ENCODE peak calls at places on chromosomes 1 and 21, in four cellular contexts. D is K562, V is WTC11, X is HepG2. Y is an unnamed sample.

GRCh38 chr21:33403786-33404571 is 766 bp downstream of the IFNGR2 start:
- DNase-seq in D (peak), V (peak), X (peak), Y (no peak)

GRCh38 chr1:16175610-16176553 is 20.0 kb upstream of the EPHA2 start:
- DNase-seq in D (peak), V (no peak), X (no peak), Y (no peak)

GRCh38 chr1:47431534-47431933 is 6.3 kb upstream of the FOXD2 start:
- DNase-seq in D (no peak), V (peak), X (no peak), Y (no peak)

GRCh38 chr1:15618685-15619525 is 1.6 kb downstream of the DDI2 start:
- DNase-seq in D (no peak), V (no peak), X (peak), Y (no peak)

GRCh38 chr1:211923065-211923464 is 92.5 kb upstream of the LPGAT1 start:
- DNase-seq in D (no peak), V (no peak), X (no peak), Y (no peak)

GRCh38 chr21:43290529-43291346 is 121.9 kb downstream of the CRYAA start:
- DNase-seq in D (no peak), V (peak), X (no peak), Y (no peak)

GRCh38 chr1:20035114-20035513 is 34.9 kb upstream of the PLA2G5 start:
- DNase-seq in D (no peak), V (no peak), X (no peak), Y (no peak)

GRCh38 chr21:41576010-41576615 is 68.2 kb upstream of the TMPRSS2 start:
- DNase-seq in D (no peak), V (no peak), X (no peak), Y (no peak)

GRCh38 chr1:2414297-2414958 is 2.1 kb upstream of the PEX10 start:
- DNase-seq in D (peak), V (peak), X (peak), Y (peak)

GRCh38 chr1:12480748-12481362 is 137.2 kb downstream of the DHRS3 start:
- DNase-seq in D (no peak), V (no peak), X (no peak), Y (no peak)

GRCh38 chr1:162672678-162673259 is 40.5 kb downstream of the DDR2 start:
- DNase-seq in D (no peak), V (no peak), X (no peak), Y (no peak)

GRCh38 chr1:98119793-98120192 is 199.0 kb upstream of the DPYD start:
- DNase-seq in D (no peak), V (peak), X (no peak), Y (no peak)

GRCh38 chr1:244283772-244284171 is 167.9 kb downstream of the ADSS2 start:
- DNase-seq in D (no peak), V (no peak), X (no peak), Y (no peak)

GRCh38 chr1:244276646-244277045 is 175.1 kb downstream of the ADSS2 start:
- DNase-seq in D (no peak), V (no peak), X (no peak), Y (no peak)

GRCh38 chr1:244284641-244285156 is 167.0 kb downstream of the ADSS2 start:
- DNase-seq in D (no peak), V (no peak), X (no peak), Y (no peak)

GRCh38 chr1:244280859-244281258 is 170.8 kb downstream of the ADSS2 start:
- DNase-seq in D (no peak), V (no peak), X (no peak), Y (no peak)

DNA sequence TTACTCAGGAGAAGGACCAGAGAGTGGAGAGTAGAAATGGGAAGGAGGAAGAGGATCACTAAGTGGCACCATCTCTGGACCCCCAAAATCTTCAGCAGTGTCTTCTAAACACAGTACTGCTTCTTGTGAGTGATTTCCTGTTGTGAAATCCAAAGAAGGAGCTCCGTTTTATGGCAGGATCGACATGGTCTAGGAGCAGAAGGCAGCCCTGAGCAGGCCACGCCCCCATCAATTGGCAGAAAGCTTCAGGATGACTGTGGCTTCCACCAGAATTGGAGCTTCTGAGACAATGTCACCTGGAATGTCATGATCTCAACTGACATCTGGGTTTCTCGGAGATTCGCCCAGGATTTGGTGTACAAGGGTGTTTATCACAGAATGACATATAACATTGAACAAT is 171.5 kb downstream of the ADSS2 start:
- DNase-seq in D (no peak), V (no peak), X (no peak), Y (no peak)
- TF ChIP-seq ETV6 in D (no peak), V (no peak), X (no peak), Y (no peak)

GRCh38 chr1:32693455-32694174 is 9.0 kb downstream of the SYNC start:
- DNase-seq in D (no peak), V (no peak), X (no peak), Y (no peak)

GRCh38 chr1:32696041-32696440 is 6.5 kb downstream of the SYNC start:
- DNase-seq in D (no peak), V (no peak), X (no peak), Y (no peak)

DNA sequence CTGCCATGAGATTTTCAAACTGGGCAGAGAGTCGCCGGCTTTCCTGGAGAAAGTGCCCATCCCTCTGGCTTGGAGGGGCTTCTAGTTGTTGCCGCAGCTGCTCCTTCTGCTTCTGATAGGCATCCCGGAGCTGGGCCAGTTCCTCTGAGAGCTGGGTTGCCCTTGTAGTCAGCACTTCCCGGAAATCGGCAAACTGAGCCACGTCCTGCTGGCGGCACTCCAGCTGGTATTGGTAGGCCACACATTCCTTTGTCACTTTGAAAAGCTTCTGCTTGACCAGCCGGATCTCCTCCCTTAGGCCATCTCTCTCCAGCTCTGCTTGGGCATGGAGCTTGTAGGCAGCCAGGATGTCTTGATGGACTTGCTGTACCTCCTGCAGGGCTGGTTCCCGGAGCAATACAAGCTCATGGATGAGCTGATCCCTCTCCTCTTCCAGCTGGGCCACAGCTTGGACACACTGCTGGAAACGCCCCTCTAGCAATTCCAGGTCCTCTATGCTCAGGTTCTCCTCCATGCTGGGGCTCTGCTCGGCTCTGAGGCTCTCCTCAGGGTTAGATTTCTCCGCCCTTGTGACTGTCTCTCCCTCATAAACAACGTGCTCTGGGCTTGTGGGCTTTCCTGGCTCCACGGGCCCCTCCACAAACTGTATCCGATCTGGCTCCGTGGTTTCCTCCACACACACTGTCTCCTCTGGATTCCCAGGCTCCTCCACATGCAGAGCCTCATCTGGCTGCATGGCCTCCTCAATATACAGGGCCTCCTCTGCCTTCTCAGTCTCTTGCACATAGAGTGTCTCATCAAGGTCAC is 7.3 kb downstream of the SYNC start:
- DNase-seq in D (peak), V (no peak), X (peak), Y (no peak)
- TF ChIP-seq ETV6 in D (no peak), V (no peak), X (no peak), Y (no peak)

GRCh38 chr1:222326710-222327036 is 221.2 kb downstream of the HHIPL2 start:
- DNase-seq in D (no peak), V (no peak), X (no peak), Y (no peak)
- TF ChIP-seq ETV6 in D (no peak), V (no peak), X (no peak), Y (no peak)

GRCh38 chr21:30552782-30553181 is 8.3 kb downstream of the KRTAP19-7 start:
- DNase-seq in D (no peak), V (no peak), X (no peak), Y (no peak)

GRCh38 chr21:30555095-30555494 is 6.0 kb downstream of the KRTAP19-7 start:
- DNase-seq in D (no peak), V (no peak), X (no peak), Y (no peak)
- TF ChIP-seq ETV6 in D (no peak), V (no peak), X (no peak), Y (no peak)

DNA sequence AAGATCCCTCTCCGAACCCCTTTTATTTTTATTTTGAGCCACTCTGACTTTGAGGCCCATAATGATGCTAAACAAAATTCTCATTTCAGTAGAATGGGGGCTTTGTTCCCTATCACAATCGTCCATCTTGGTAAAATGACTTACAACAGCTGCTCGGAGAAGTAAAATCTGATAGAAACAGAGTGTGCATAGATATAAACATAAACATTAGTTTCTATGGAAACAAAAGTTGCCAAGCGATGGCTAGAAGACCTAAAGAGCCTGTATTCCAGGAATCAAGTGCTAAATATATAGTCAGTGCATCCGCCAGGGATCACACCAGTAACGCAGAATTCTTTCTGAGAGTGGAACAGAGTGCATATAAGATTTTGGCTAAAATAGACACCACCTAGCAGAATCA is 91.3 kb upstream of the KAZN start:
- DNase-seq in D (no peak), V (no peak), X (no peak), Y (no peak)
- TF ChIP-seq ETV6 in D (no peak), V (no peak), X (no peak), Y (no peak)

DNA sequence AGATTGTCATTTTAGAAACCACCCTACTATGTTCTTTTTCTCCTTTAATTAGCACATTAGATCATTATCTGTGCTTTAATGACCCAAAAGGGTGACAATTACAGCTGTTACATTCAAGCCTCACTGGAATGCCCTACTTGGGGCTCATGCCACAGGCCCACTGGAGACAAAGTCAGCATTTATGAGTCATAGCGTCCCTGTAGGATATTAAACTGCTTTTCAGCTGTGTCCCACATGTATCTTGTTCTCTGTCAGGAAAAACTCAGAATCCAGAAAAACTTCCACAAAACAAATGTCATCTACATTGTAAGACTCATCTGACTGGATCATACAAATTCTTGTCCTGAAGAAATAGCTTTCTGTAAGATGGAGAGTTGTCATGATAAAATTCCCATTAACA is 804.4 kb upstream of the CXADR start:
- DNase-seq in D (no peak), V (no peak), X (no peak), Y (no peak)
- TF ChIP-seq ETV6 in D (no peak), V (no peak), X (no peak), Y (no peak)

Y was measured in GM12878.